ENCODE peak calls at places on chromosome 19, in four cellular contexts. M, S, C and D are unnamed samples.

GRCh38 chr19:43841990-43842389 is 14.9 kb downstream of the ZNF283 start:
- DNase-seq in S (no peak), C (no peak), M (no peak), D (no peak)

GRCh38 chr19:47541507-47541906 is 26.6 kb upstream of the NAPA start:
- DNase-seq in M (no peak), S (no peak), C (no peak), D (no peak)

GRCh38 chr19:45542234-45542668 is 35.0 kb downstream of the VASP start:
- DNase-seq in C (no peak), S (no peak), M (no peak), D (no peak)

GRCh38 chr19:2252481-2253105 is 3.5 kb downstream of the AMH start:
- DNase-seq in M (no peak), S (no peak), C (no peak), D (no peak)

GRCh38 chr19:52188822-52189744 is 769 bp upstream of the PPP2R1A start:
- DNase-seq in C (no peak), S (peak), M (peak), D (no peak)

GRCh38 chr19:54287456-54287855 is 6.5 kb upstream of the LILRB2 start:
- DNase-seq in C (no peak), M (no peak), S (no peak), D (no peak)

GRCh38 chr19:4513248-4513647 is 5.0 kb downstream of the PLIN4 start:
- DNase-seq in S (no peak), C (no peak), M (no peak), D (no peak)

GRCh38 chr19:34309368-34310138 is 55.2 kb downstream of the GARRE1 start:
- DNase-seq in S (no peak), M (no peak), C (no peak), D (no peak)

GRCh38 chr19:40241809-40242384 is 15.4 kb upstream of the CCNP start:
- DNase-seq in C (no peak), S (peak), M (no peak), D (no peak)

GRCh38 chr19:5131031-5131865 is 162.3 kb downstream of the KDM4B start:
- DNase-seq in S (no peak), C (no peak), M (no peak), D (peak)

GRCh38 chr19:1253514-1254080 is 5.2 kb downstream of the MIDN start:
- DNase-seq in C (no peak), S (no peak), M (no peak), D (peak)

GRCh38 chr19:43555185-43555770 is 20.0 kb downstream of the XRCC1 start:
- DNase-seq in C (peak), M (no peak), S (no peak), D (peak)

GRCh38 chr19:824885-825284 is 2.8 kb upstream of the AZU1 start:
- DNase-seq in M (no peak), C (peak), S (no peak), D (no peak)

GRCh38 chr19:53546766-53547541 is 9.0 kb downstream of the ZNF331 start:
- DNase-seq in M (no peak), S (no peak), C (no peak), D (no peak)

GRCh38 chr19:55550321-55550650 is 4.9 kb upstream of the SBK3 start:
- DNase-seq in M (no peak), S (no peak), C (no peak), D (no peak)

GRCh38 chr19:43599635-43600295 is 3.4 kb downstream of the ZNF576 start:
- DNase-seq in S (no peak), M (no peak), C (no peak), D (no peak)

GRCh38 chr19:33661336-33661735 is 39.6 kb downstream of the CHST8 start:
- DNase-seq in C (no peak), M (no peak), S (no peak), D (no peak)

GRCh38 chr19:18657590-18658365 is 20.9 kb downstream of the KLHL26 start:
- DNase-seq in C (no peak), M (no peak), S (no peak), D (no peak)

DNA sequence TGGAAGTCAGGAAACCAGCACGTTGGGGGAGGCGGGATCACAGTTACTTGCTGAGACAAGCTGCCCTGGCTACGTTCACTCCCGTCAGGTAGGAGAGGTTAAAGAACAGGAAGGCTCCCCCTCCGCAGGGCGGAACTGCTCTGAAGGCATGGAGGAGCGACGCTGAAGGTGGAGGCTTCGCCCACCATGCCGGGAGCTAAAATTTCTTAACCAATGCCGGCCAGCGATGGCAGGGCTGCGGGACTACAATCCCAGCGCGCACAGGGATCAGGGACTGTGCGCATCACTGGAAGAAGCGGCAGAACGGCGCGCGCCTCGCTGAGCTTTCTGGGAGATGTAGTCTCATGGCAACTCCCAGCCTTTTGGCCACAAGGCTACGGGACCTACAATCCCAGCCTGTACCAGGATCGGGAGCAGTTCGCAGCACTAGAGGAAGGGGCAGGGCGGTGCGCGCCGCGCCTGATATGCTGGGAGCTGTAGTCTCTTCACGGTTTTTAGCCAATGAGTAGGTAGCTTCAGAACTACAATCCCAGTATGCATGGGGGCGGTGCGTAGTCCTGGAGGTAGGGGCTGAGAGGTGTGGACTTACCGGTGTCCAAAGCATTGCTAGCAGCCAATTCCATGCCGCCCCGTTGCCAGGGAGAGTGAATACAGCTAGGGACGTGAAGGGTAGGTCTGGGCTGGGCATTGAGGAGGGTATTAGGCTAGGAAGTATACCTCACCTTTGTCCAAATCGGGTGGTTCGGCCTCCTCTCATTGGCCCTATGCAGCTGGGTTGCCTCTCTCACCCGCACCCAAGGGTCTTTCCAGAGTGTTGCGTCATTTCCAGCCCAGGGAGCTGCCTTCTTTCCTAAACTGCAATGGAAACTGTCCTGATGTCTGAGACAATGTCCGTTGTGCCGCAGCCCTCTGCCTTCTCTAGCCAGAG is 12.8 kb upstream of the ZNF682 start:
- DNase-seq in C (peak), S (peak), M (peak), D (peak)
- TF ChIP-seq POLR2AphosphoS5 in C (no peak), S (no peak), M (peak), D (peak)

GRCh38 chr19:48683349-48683748 is 10.5 kb upstream of the NTN5 start:
- DNase-seq in M (no peak), S (no peak), C (no peak), D (no peak)

GRCh38 chr19:48685583-48685982 is 10.2 kb upstream of the FUT2 start:
- DNase-seq in S (no peak), M (no peak), C (no peak), D (no peak)

GRCh38 chr19:48689438-48689837 is 6.3 kb upstream of the FUT2 start:
- DNase-seq in M (no peak), S (no peak), C (no peak), D (no peak)

GRCh38 chr19:48681127-48681470 is 8.3 kb upstream of the NTN5 start:
- DNase-seq in S (no peak), M (no peak), C (peak), D (no peak)

GRCh38 chr19:48686103-48686502 is 9.7 kb upstream of the FUT2 start:
- DNase-seq in S (no peak), M (no peak), C (no peak), D (no peak)
- TF ChIP-seq CTCF in S (no peak), M (no peak), C (no peak), D (no peak)

GRCh38 chr19:35901854-35902661 is at the start of gene HCST:
- DNase-seq in C (peak), M (no peak), S (no peak), D (peak)

GRCh38 chr19:35904312-35905068 is 2.2 kb downstream of the HCST start:
- DNase-seq in M (no peak), S (no peak), C (peak), D (no peak)

GRCh38 chr19:35902870-35903475 is 644 bp downstream of the HCST start:
- DNase-seq in M (no peak), S (no peak), C (no peak), D (no peak)

GRCh38 chr19:35905178-35905727 is 2.8 kb downstream of the TYROBP start:
- DNase-seq in C (no peak), S (no peak), M (no peak), D (no peak)

GRCh38 chr19:35903550-35904179 is 1.3 kb downstream of the HCST start:
- DNase-seq in S (peak), C (peak), M (peak), D (peak)
- TF ChIP-seq POLR2AphosphoS5 in S (no peak), C (peak), M (no peak), D (peak)

GRCh38 chr19:16516923-16517610 is 20.9 kb downstream of the C19orf44 start:
- DNase-seq in S (no peak), M (no peak), C (no peak), D (no peak)
- TF ChIP-seq CTCF in S (no peak), M (no peak), C (no peak), D (no peak)

GRCh38 chr19:42246143-42246868 is 3.9 kb upstream of the GSK3A start:
- DNase-seq in M (peak), S (peak), C (peak), D (peak)
- TF ChIP-seq POLR2AphosphoS5 in M (no peak), S (peak), C (no peak), D (peak)